ENCODE peak calls at places on chromosomes 12 and 14, in nine cellular contexts. Q is ELF-1; V is T-cell; O is MCF 10A; R is NCI-H1436; P is ACHN; K is coronary artery; H is nucleus accumbens; S is activated naive CD8-positive, alpha-beta T cell treated with anti-CD3 and anti-CD28 coated beads for 36 hours. N is an unnamed sample.

GRCh38 chr14:70289138-70289537 is 70.3 kb downstream of the COX16 start:
- DNase-seq in S (peak; percentile 64), H (no peak), Q (no peak), R (no peak), O (no peak), K (no peak), P (no peak), V (peak; percentile 9), N (no peak)

GRCh38 chr14:71931492-71932228 is 569 bp upstream of the RGS6 start:
- DNase-seq in R (no peak), V (no peak), O (peak; percentile 3), P (no peak), K (no peak), H (no peak), Q (no peak), S (no peak), N (no peak)

GRCh38 chr14:90815817-90816662 is at the start of gene TTC7B:
- DNase-seq in Q (no peak), R (peak; percentile 28), O (peak; percentile 18), K (no peak), H (no peak), V (peak; percentile 7), S (peak; percentile 38), P (peak; percentile 43), N (peak; percentile 23)

GRCh38 chr12:130748786-130749185 is 32.7 kb upstream of the RIMBP2 start:
- DNase-seq in V (no peak), R (no peak), S (no peak), P (no peak), O (no peak), K (no peak), Q (no peak), H (no peak), N (no peak)

GRCh38 chr14:68210729-68211299 is 391.2 kb downstream of the RAD51B start:
- DNase-seq in K (no peak), S (peak; percentile 49), R (no peak), H (no peak), Q (no peak), O (peak; percentile 79), V (peak; percentile 21), P (peak; percentile 83), N (peak; percentile 81)

GRCh38 chr14:55721353-55721752 is 141.3 kb downstream of the KTN1 start:
- DNase-seq in V (no peak), R (no peak), Q (no peak), H (no peak), K (no peak), P (peak; percentile 42), O (peak; percentile 78), S (no peak), N (peak; percentile 77)

GRCh38 chr12:69900720-69901131 is 75.7 kb downstream of the MYRFL start:
- DNase-seq in Q (peak; percentile 76), V (peak; percentile 48), K (no peak), R (peak; percentile 92), P (peak; percentile 80), H (peak; percentile 17), O (peak; percentile 92), S (peak; percentile 43), N (peak; percentile 87)

GRCh38 chr12:108468149-108468968 is 46.7 kb upstream of the FICD start:
- DNase-seq in O (peak; percentile 59), Q (peak; percentile 53), K (no peak), P (peak; percentile 72), R (no peak), V (no peak), H (no peak), S (no peak), N (peak; percentile 54)

GRCh38 chr12:119312904-119313303 is 21.6 kb upstream of the CCDC60 start:
- DNase-seq in R (no peak), S (no peak), P (no peak), Q (no peak), H (no peak), O (no peak), V (no peak), K (no peak), N (no peak)

GRCh38 chr12:132189378-132190011 is 45.2 kb downstream of the NOC4L start:
- DNase-seq in S (peak; percentile 95), Q (peak; percentile 59), K (peak; percentile 95), R (peak; percentile 71), H (no peak), V (peak; percentile 95), P (peak; percentile 96), O (peak; percentile 91), N (peak; percentile 89)

GRCh38 chr14:34078117-34078743 is 127.4 kb upstream of the EGLN3 start:
- DNase-seq in O (no peak), Q (no peak), S (no peak), R (no peak), K (peak; percentile 40), P (no peak), H (no peak), V (no peak), N (peak; percentile 42)

GRCh38 chr12:48712209-48712608 is 4.3 kb downstream of the CCNT1 start:
- DNase-seq in S (no peak), K (no peak), H (no peak), Q (no peak), O (no peak), V (no peak), P (no peak), R (no peak), N (no peak)